ENCODE peak calls at places on chromosomes 1 and 21, in seven cellular contexts. O, R, M, J, W, X and Q are unnamed samples.

GRCh38 chr1:178690496-178690895 is 34.5 kb upstream of the RALGPS2 start:
- DNase-seq in O (no peak), R (no peak), M (no peak), J (no peak), W (no peak), X (no peak), Q (no peak)

GRCh38 chr1:53656062-53656915 is 82.7 kb downstream of the GLIS1 start:
- DNase-seq in O (no peak), R (no peak), M (peak; percentile 95), J (peak; percentile 62), W (no peak), X (no peak), Q (peak; percentile 27)

GRCh38 chr1:107530543-107530942 is 389.7 kb downstream of the NTNG1 start:
- DNase-seq in O (no peak), R (no peak), M (peak; percentile 73), J (no peak), W (no peak), X (no peak), Q (no peak)

GRCh38 chr1:204143276-204144041 is 8.4 kb downstream of the ETNK2 start:
- DNase-seq in O (no peak), R (no peak), M (no peak), J (no peak), W (no peak), X (no peak), Q (no peak)

GRCh38 chr1:207020016-207020708 is 12.4 kb downstream of the C1orf116 start:
- DNase-seq in O (no peak), R (peak; percentile 89), M (no peak), J (no peak), W (peak; percentile 80), X (no peak), Q (no peak)

GRCh38 chr1:3510136-3510955 is 55.9 kb downstream of the ARHGEF16 start:
- DNase-seq in O (peak; percentile 25), R (no peak), M (no peak), J (no peak), W (no peak), X (no peak), Q (no peak)

GRCh38 chr21:45618287-45618686 is 25.2 kb upstream of the PCBP3 start:
- DNase-seq in O (peak; percentile 76), R (no peak), M (peak; percentile 48), J (peak; percentile 53), W (no peak), X (no peak), Q (no peak)

GRCh38 chr1:235105051-235106043 is 23.3 kb downstream of the TOMM20 start:
- DNase-seq in O (peak; percentile 52), R (no peak), M (peak; percentile 22), J (no peak), W (no peak), X (no peak), Q (no peak)

GRCh38 chr1:22179197-22179803 is 36.4 kb upstream of the WNT4 start:
- DNase-seq in O (no peak), R (no peak), M (no peak), J (no peak), W (no peak), X (no peak), Q (no peak)

DNA sequence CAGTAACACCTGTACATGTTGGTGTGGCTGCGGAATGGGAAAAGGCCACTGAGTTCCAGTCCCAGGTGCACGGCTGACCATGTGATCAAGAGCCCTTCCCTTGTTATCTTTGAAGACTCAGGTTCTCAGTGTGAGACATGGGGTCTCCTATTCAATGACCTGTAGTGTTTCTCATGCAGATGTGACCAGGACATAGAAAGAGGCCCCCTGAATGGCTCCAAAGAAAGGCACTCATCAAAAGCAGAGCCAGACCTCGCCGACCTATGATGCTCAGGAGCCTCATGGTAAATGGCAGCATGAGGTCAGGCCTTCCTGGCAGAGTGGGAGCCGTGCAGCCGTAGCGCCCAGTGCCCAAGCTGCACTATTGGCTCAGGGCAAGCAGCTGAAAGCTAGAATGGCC is 42.3 kb upstream of the HAO2 start:
- DNase-seq in O (no peak), R (no peak), M (no peak), J (no peak), W (no peak), X (no peak), Q (no peak)
- H3K4me3 ChIP-seq in O (no peak overlapping the region), R (no peak overlapping the region), M (no peak overlapping the region), J (no peak overlapping the region), W (no peak overlapping the region), X (no peak overlapping the region), Q (no peak overlapping the region)

DNA sequence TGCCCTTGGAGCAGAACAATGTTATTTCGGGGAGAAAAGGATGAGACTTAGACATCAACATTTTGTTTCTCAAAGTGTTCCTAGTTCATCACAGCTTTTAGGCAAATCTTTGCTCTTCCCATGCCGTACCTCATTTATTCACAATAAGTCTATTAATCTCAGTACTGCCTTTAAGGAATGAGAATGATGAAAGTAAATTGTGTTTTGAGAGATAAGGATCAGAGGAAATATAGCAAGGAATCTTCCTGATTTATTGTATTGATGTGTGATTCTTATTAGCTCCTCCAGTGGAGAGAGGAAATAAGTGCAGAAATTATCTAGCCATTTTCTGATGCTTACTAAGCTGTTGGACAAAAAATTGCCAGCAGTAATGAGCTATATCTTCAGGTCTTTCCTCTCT is 2.0 kb downstream of the POLR3C start:
- DNase-seq in O (no peak), R (no peak), M (no peak), J (no peak), W (no peak), X (no peak), Q (no peak)
- TF ChIP-seq CTCF in O (no peak), R (no peak), M (peak; percentile 32), J (no peak), W (no peak), X (no peak), Q (peak; percentile 19)

DNA sequence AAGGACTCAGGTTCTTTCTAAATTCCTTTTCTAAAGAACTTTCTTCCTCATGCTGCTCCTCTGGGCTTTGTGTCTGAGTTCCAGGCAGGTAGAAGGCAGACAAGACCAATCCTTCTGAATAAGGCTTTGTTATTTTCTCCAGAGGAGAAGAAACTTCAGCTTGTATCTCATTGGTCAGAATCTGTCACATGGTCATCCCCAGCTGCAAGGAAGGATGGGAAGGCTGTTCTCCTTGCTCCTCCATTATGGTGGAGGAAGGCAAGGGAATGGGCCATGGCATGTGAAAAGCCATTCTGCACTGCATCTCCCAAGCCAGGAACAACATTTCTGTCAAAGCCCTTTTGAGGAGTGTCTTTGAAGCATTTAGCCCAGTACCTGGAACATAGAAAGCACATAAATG is 50.6 kb upstream of the NTPCR start:
- DNase-seq in O (no peak), R (no peak), M (no peak), J (no peak), W (no peak), X (no peak), Q (no peak)
- H3K4me3 ChIP-seq in O (no peak overlapping the region), R (no peak overlapping the region), M (no peak overlapping the region), J (no peak overlapping the region), W (no peak overlapping the region), X (no peak overlapping the region), Q (no peak overlapping the region)

DNA sequence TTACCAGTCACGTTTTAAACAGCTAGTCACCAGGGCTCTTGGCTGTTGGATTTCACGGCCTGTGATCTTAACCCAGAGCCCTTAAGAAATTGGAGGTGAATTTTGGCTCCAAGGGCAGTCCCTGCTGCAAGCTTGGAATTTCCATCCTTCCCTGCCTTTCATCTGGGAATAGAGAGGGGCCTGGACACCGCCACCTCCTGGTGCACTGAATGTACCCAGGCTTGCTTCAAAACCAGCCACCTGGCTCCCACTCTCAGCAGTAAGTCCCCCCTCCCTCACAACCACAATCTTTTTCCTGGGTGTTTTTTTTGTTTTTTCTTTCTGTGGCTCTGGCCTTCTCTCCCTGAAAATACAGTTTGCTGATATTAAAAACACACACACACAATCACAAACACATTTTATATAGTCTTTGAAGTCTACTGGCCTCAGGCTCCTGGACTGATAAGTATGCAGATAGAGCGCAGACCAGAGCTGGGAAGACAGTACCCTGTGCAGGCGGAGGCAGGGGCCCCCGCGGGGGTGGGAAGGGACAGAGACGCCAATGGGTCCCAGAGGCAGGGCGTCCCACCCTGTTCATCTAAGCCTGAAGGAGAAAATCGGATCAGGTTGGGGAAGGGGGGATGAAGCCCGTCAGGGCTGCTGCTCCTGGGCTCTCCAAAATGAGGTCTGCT is 65.8 kb upstream of the IGSF21 start:
- DNase-seq in O (no peak), R (no peak), M (no peak), J (no peak), W (no peak), X (no peak), Q (no peak)
- TF ChIP-seq CTCF in O (no peak), R (no peak), M (peak; percentile 41), J (no peak), W (no peak), X (no peak), Q (peak; percentile 30)

GRCh38 chr1:31798433-31799195 is 17.2 kb downstream of the SPOCD1 start:
- DNase-seq in O (peak; percentile 39), R (no peak), M (peak; percentile 84), J (peak; percentile 76), W (no peak), X (peak; percentile 45), Q (peak; percentile 75)

GRCh38 chr1:31800677-31800967 is 15.2 kb downstream of the SPOCD1 start:
- DNase-seq in O (no peak), R (peak; percentile 72), M (no peak), J (no peak), W (no peak), X (peak; percentile 23), Q (no peak)

GRCh38 chr1:31799196-31799894 is 16.5 kb downstream of the SPOCD1 start:
- DNase-seq in O (no peak), R (no peak), M (no peak), J (no peak), W (no peak), X (peak; percentile 36), Q (no peak)

GRCh38 chr1:31801450-31801849 is 14.4 kb downstream of the SPOCD1 start:
- DNase-seq in O (peak; percentile 25), R (peak; percentile 79), M (no peak), J (no peak), W (no peak), X (no peak), Q (no peak)

DNA sequence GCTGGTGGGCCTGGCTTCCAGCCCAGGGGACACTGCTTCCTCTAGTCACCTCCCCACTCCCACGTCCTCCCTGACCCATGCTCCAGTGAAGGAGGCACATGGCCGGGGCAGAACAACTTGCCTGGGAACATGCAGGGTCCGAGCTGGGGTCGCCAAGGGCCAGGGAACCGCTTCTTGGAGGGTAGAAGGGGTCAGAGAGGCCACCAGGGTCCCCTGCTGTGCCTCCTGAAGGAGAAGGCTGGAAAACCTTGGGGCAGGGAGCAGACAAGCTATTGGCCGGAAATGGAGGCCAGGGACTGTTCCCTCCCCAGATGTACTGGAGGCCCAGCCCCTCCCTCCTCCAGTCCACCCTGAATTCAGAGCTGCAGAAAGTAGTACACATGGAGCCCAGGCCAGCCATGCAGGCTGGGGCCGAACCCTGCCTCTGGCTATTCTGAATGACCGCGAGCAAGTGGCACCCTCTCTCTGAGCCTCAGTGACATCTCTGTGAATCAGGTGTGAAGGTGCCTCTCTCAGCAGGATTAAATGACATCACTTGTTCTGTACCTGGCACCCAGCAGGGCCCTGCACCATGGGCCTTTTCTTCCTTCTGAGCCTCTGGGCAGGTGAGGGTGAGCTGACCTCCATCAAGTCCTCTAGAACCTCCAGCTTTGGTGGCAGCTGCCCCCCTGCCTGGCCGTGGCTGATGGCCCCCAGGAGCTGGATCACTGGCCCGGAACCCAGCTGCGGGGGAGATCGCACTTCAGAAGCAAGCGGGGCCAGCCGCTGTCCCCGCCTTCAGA is 15.7 kb downstream of the SPOCD1 start:
- DNase-seq in O (no peak), R (no peak), M (no peak), J (no peak), W (no peak), X (peak; percentile 44), Q (no peak)
- H3K4me3 ChIP-seq in O (no peak overlapping the region), R (no peak overlapping the region), M (no peak overlapping the region), J (no peak overlapping the region), W (no peak overlapping the region), X (no peak overlapping the region), Q (no peak overlapping the region)